ENCODE peak calls at places on chromosomes 4 and X, in six cellular contexts. B, N, H, R, D and G are unnamed samples. For H3K27me3, the result is how much of the 10 kb centered on the place peaks cover.

GRCh38 chr4:128812360-128812958 is 3.0 kb downstream of the JADE1 start:
- DNase-seq in H (peak), B (peak), R (no peak), D (no peak), N (no peak), G (peak)

GRCh38 chr4:182265881-182266280 is 22.7 kb downstream of the TENM3 start:
- DNase-seq in D (no peak), R (no peak), B (peak), H (peak), N (no peak), G (peak)

GRCh38 chr4:139416073-139416673 is 37.7 kb upstream of the RAB33B start:
- DNase-seq in B (peak), D (no peak), H (peak), R (peak), N (no peak), G (peak)

GRCh38 chrX:12986886-12987285 is 12.0 kb downstream of the TMSB4X start:
- DNase-seq in N (no peak), H (no peak), D (no peak), R (no peak), B (no peak), G (no peak)

GRCh38 chrX:121871122-121871521 is 823.7 kb downstream of the GLUD2 start:
- DNase-seq in D (no peak), B (no peak), N (no peak), R (no peak), H (no peak), G (no peak)

GRCh38 chr4:165476214-165477098 is 97.6 kb downstream of the CPE start:
- DNase-seq in N (no peak), H (peak), D (no peak), R (peak), B (no peak), G (no peak)

GRCh38 chr4:101205878-101206277 is 141.4 kb downstream of the PPP3CA start:
- DNase-seq in R (no peak), N (peak), H (no peak), D (no peak), B (no peak), G (no peak)

GRCh38 chr4:57131849-57132745 is 21.9 kb upstream of the IGFBP7 start:
- DNase-seq in H (no peak), B (peak), N (no peak), D (no peak), R (no peak), G (no peak)

GRCh38 chr4:127143460-127144190 is 489.1 kb upstream of the INTU start:
- DNase-seq in N (no peak), B (no peak), H (no peak), R (no peak), D (no peak), G (no peak)

GRCh38 chr4:5992171-5993062 is 25.8 kb downstream of the C4orf50 start:
- DNase-seq in B (no peak), N (no peak), R (no peak), H (no peak), D (no peak), G (no peak)

GRCh38 chr4:7808752-7809151 is 130.9 kb downstream of the AFAP1 start:
- DNase-seq in H (no peak), R (no peak), N (no peak), D (no peak), B (no peak), G (no peak)

GRCh38 chr4:61443813-61444510 is 243.8 kb downstream of the ADGRL3 start:
- DNase-seq in R (no peak), N (no peak), B (peak), H (no peak), D (no peak), G (no peak)

GRCh38 chr4:25861951-25862410 is 807 bp downstream of the SEL1L3 start:
- DNase-seq in R (no peak), H (no peak), D (no peak), N (no peak), B (no peak), G (no peak)

GRCh38 chr4:107213880-107214279 is 177.8 kb upstream of the DKK2 start:
- DNase-seq in D (no peak), N (no peak), H (no peak), B (no peak), R (no peak), G (no peak)

GRCh38 chr4:54571762-54572542 is 85.8 kb upstream of the KIT start:
- DNase-seq in D (no peak), R (peak), N (no peak), H (no peak), B (no peak), G (peak)

GRCh38 chr4:109172301-109172700 is 130.2 kb downstream of the COL25A1 start:
- DNase-seq in R (no peak), B (no peak), D (no peak), N (no peak), H (no peak), G (no peak)

GRCh38 chr4:47278631-47279030 is 184.9 kb downstream of the COMMD8 start:
- DNase-seq in N (no peak), B (no peak), H (no peak), D (no peak), R (no peak), G (no peak)

GRCh38 chrX:1483843-1484637 is 31.3 kb upstream of the ASMTL start:
- DNase-seq in D (no peak), H (no peak), R (no peak), B (peak), N (peak), G (no peak)

GRCh38 chrX:69285401-69285871 is 120.2 kb upstream of the PJA1 start:
- DNase-seq in B (no peak), D (no peak), R (no peak), H (no peak), N (no peak), G (no peak)

GRCh38 chr4:74751247-74751646 is 43.1 kb downstream of the BTC start:
- DNase-seq in N (no peak), D (no peak), H (no peak), B (no peak), R (no peak), G (no peak)

GRCh38 chr4:158811216-158811540 is 42.4 kb downstream of the FNIP2 start:
- DNase-seq in R (no peak), H (no peak), N (no peak), D (no peak), B (no peak), G (no peak)

GRCh38 chr4:158811704-158812103 is 42.9 kb downstream of the FNIP2 start:
- DNase-seq in D (no peak), N (no peak), B (no peak), R (peak), H (no peak), G (no peak)

GRCh38 chr4:158812133-158812532 is 43.3 kb downstream of the FNIP2 start:
- DNase-seq in H (no peak), R (no peak), N (no peak), B (no peak), D (no peak), G (no peak)

GRCh38 chr4:158809611-158810486 is 41.0 kb downstream of the FNIP2 start:
- DNase-seq in N (peak), D (no peak), H (peak), R (peak), B (no peak), G (no peak)

GRCh38 chr4:158810487-158811215 is 41.8 kb downstream of the FNIP2 start:
- DNase-seq in H (peak), R (no peak), B (no peak), N (no peak), D (no peak), G (no peak)
- TF ChIP-seq ZNF274 in H (no peak), R (no peak), B (no peak), N (no peak), D (no peak), G (no peak)

DNA sequence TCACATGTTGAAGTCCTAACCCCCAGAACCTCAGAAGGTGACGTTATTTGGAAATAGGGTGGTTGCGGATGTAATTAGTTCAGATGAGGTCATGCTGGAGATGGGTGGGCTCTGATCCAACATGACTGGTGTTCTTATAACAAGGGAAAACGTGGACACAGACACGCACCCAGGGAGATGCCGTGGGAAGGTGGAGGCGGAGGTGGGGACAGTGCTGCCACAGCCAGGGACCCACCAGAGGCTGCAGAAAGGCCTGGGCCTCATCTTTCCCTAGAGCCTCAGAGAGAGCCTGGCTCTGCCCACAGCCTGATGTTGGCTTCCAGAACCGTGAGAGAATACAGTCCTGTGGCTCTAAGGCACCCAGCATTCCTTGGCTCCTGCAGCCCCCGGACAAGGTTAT is 7.9 kb upstream of the HMX1 start:
- DNase-seq in D (no peak), B (no peak), N (no peak), R (no peak), H (no peak), G (no peak)
- H3K27me3 ChIP-seq in D (half or more), B (half or more), N (under half), R (under half), H (under half), G (under half)

DNA sequence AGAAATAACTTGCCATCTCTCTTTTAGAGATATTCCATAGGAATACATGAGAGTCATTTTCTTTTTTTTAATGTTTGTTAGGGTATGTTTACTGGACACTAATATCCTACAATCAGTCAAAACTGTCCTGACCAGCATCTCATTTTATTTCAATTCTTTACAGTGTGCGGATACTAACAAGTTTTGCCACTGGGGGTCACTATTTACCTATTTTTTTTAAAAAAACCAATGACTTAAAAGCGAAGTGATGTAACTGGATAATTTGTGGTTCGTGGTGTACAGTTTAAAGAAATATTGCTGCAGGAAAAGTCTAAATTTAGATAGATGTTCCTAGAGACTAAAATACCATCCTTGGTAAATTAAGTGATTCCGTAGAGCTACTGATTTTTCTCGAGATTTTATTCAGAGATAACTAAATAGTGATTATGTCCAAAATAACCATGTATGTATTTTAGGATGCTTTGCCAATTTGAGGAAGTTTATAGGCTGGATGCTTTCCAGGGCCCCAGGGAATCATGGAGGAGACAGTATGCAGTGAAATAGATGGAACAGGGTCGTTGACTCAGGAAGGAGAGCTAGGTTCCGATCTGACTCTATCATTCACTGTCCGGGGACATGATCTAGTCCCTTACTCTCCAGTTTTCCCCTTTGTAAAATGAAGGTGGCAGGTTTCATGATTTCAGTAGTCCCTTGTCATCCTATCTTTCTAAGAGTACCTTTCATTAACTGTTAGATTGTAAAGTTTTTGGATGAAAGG is 34.0 kb upstream of the GNPDA2 start:
- DNase-seq in N (no peak), R (peak), B (peak), D (no peak), H (peak), G (no peak)
- TF ChIP-seq YY1 in N (no peak), R (no peak), B (no peak), D (no peak), H (no peak), G (no peak)

GRCh38 chrX:79325263-79325958 is 41.7 kb downstream of the ITM2A start:
- DNase-seq in D (no peak), B (no peak), N (no peak), R (no peak), H (no peak), G (peak)
- TF ChIP-seq ZNF274 in D (no peak), B (no peak), N (no peak), R (no peak), H (no peak), G (no peak)

DNA sequence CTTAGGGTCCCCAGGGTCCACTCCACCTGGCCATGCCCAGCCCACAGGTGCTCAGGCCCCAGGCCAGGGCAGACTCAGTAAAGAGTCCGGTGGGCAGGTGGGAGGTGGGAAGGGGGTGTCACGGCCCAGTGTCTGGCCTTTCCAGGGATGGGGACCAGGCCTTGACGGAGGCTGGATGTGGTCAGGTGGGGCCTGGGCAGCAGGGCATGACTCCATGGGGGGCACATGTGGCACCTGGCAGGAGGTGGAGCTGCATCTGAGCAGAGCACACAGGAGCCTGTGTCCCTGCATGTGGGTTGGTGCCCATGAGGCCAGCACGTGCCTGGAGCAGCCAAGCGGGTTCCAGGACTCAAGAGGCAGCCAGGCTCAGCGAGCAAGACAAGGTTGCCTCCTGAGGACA is 132.9 kb downstream of the FAM53A start:
- DNase-seq in H (no peak), D (no peak), B (no peak), N (no peak), R (no peak), G (no peak)
- H3K27me3 ChIP-seq in H (under half), D (under half), B (half or more), N (under half), R (half or more), G (under half)

DNA sequence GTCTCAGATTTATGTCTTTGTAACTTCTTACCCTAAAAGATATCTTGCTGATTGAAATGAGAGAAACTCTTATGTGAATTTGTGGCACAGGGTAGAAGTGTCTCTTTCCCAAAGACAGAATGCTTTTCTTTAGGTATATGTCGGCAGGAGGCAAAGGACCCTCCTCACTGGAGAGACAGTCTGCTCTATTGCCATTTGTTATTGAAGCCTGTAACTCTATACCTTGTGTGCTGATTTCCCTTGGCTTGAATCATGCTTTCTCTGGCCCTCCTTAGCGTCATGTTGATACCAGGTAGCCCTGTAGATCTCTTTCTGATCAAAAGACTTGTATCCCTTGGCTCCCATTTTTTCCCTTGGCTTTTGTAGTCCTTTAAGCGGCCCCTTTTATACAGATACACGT is 284.3 kb downstream of the CXXC4 start:
- DNase-seq in B (no peak), N (no peak), D (no peak), R (no peak), H (no peak), G (no peak)
- TF ChIP-seq YY1 in B (no peak), N (no peak), D (no peak), R (no peak), H (no peak), G (no peak)

DNA sequence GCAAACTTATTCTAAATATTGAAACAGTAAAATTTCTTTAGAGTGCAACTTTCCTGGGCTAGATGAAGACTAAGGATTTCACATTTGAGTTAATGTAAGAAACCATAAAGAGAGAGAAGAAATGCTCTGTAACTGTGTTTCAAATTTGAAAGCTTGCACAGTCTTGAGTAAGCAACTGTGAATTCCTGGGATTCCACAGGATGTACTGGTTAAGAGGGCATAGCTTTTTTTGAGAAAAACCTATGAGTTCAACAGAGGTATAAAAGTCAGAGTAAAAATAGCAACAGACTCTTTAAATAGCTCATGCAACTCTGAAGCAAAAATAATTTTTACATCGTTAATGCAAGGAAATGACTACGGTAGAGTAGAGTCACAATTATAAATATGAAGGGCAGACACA is 25.5 kb downstream of the ZNF330 start:
- DNase-seq in H (no peak), D (no peak), R (no peak), N (no peak), B (no peak), G (no peak)
- TF ChIP-seq ZNF274 in H (no peak), D (no peak), R (no peak), N (no peak), B (no peak), G (no peak)

GRCh38 chr4:41120297-41121217 is 93.8 kb downstream of the APBB2 start:
- DNase-seq in N (no peak), D (no peak), H (no peak), R (no peak), B (no peak), G (no peak)

GRCh38 chr4:41122775-41123174 is 91.6 kb downstream of the APBB2 start:
- DNase-seq in D (peak), R (no peak), N (no peak), B (no peak), H (no peak), G (no peak)

GRCh38 chr4:41121906-41122305 is 92.4 kb downstream of the APBB2 start:
- DNase-seq in H (no peak), N (no peak), R (no peak), D (no peak), B (no peak), G (no peak)

GRCh38 chr4:41122309-41122708 is 92.0 kb downstream of the APBB2 start:
- DNase-seq in R (no peak), N (no peak), B (no peak), D (no peak), H (no peak), G (no peak)

GRCh38 chr4:41119867-41120295 is 94.5 kb downstream of the APBB2 start:
- DNase-seq in N (no peak), R (no peak), D (no peak), H (no peak), B (no peak), G (no peak)
- H3K27me3 ChIP-seq in N (under half), R (under half), D (under half), H (under half), B (under half), G (under half)